ENCODE peak calls at places on chromosomes 7 and 10, in nine cellular contexts. One of them, this sample, is unnamed.

GRCh38 chr7:86598721-86599120 is 45.0 kb upstream of the GRM3 start:
- DNase-seq in K562: no peak
- DNase-seq in transverse colon: no peak
- DNase-seq in HepG2: no peak
- DNase-seq in H1: no peak
- DNase-seq in stomach: no peak
- DNase-seq in upper lobe of left lung: no peak
- DNase-seq in SK-N-SH: no peak
- DNase-seq in suprapubic skin: no peak
- DNase-seq in this sample: no peak

GRCh38 chr7:139748936-139749335 is 28.9 kb downstream of the HIPK2 start:
- DNase-seq in SK-N-SH: no peak
- DNase-seq in transverse colon: no peak
- DNase-seq in suprapubic skin: no peak
- DNase-seq in HepG2: no peak
- DNase-seq in upper lobe of left lung: no peak
- DNase-seq in K562: no peak
- DNase-seq in stomach: no peak
- DNase-seq in H1: no peak
- DNase-seq in this sample: no peak

GRCh38 chr10:64430690-64431323 is 909.6 kb downstream of the REEP3 start:
- DNase-seq in upper lobe of left lung: no peak
- DNase-seq in K562: no peak
- DNase-seq in stomach: no peak
- DNase-seq in suprapubic skin: no peak
- DNase-seq in SK-N-SH: peak
- DNase-seq in H1: peak
- DNase-seq in HepG2: peak
- DNase-seq in transverse colon: peak
- DNase-seq in this sample: no peak

GRCh38 chr10:91190388-91190870 is 30.0 kb upstream of the PCGF5 start:
- DNase-seq in H1: no peak
- DNase-seq in HepG2: no peak
- DNase-seq in K562: no peak
- DNase-seq in SK-N-SH: no peak
- DNase-seq in upper lobe of left lung: no peak
- DNase-seq in stomach: no peak
- DNase-seq in suprapubic skin: no peak
- DNase-seq in transverse colon: no peak
- DNase-seq in this sample: no peak

GRCh38 chr10:63456437-63457210 is 9.2 kb downstream of the JMJD1C start:
- DNase-seq in stomach: no peak
- DNase-seq in upper lobe of left lung: no peak
- DNase-seq in transverse colon: no peak
- DNase-seq in H1: no peak
- DNase-seq in suprapubic skin: no peak
- DNase-seq in K562: no peak
- DNase-seq in HepG2: no peak
- DNase-seq in SK-N-SH: no peak
- DNase-seq in this sample: no peak

GRCh38 chr10:91551856-91552255 is 81.0 kb downstream of the PPP1R3C start:
- DNase-seq in HepG2: peak
- DNase-seq in H1: peak
- DNase-seq in stomach: peak
- DNase-seq in suprapubic skin: no peak
- DNase-seq in transverse colon: no peak
- DNase-seq in SK-N-SH: peak
- DNase-seq in upper lobe of left lung: no peak
- DNase-seq in K562: peak
- DNase-seq in this sample: no peak

GRCh38 chr7:67462781-67463191 is 466.2 kb downstream of the TYW1 start:
- DNase-seq in K562: no peak
- DNase-seq in SK-N-SH: peak
- DNase-seq in upper lobe of left lung: peak
- DNase-seq in transverse colon: peak
- DNase-seq in suprapubic skin: no peak
- DNase-seq in HepG2: no peak
- DNase-seq in stomach: no peak
- DNase-seq in H1: no peak
- DNase-seq in this sample: peak

GRCh38 chr10:69734797-69735468 is 66.8 kb upstream of the COL13A1 start:
- DNase-seq in HepG2: no peak
- DNase-seq in H1: no peak
- DNase-seq in SK-N-SH: no peak
- DNase-seq in transverse colon: no peak
- DNase-seq in stomach: no peak
- DNase-seq in K562: no peak
- DNase-seq in suprapubic skin: no peak
- DNase-seq in upper lobe of left lung: no peak
- DNase-seq in this sample: no peak

GRCh38 chr10:14736600-14737081 is 38.1 kb downstream of the FAM107B start:
- DNase-seq in HepG2: no peak
- DNase-seq in H1: no peak
- DNase-seq in K562: no peak
- DNase-seq in suprapubic skin: no peak
- DNase-seq in SK-N-SH: no peak
- DNase-seq in stomach: no peak
- DNase-seq in transverse colon: no peak
- DNase-seq in upper lobe of left lung: no peak
- DNase-seq in this sample: peak

GRCh38 chr7:4631664-4632171 is 50.4 kb upstream of the FOXK1 start:
- DNase-seq in SK-N-SH: peak
- DNase-seq in transverse colon: peak
- DNase-seq in suprapubic skin: peak
- DNase-seq in upper lobe of left lung: no peak
- DNase-seq in K562: peak
- DNase-seq in H1: peak
- DNase-seq in HepG2: peak
- DNase-seq in stomach: peak
- DNase-seq in this sample: peak

GRCh38 chr10:5292196-5292735 is 72.5 kb upstream of the UCN3 start:
- DNase-seq in K562: no peak
- DNase-seq in H1: no peak
- DNase-seq in transverse colon: no peak
- DNase-seq in upper lobe of left lung: no peak
- DNase-seq in HepG2: no peak
- DNase-seq in SK-N-SH: no peak
- DNase-seq in stomach: no peak
- DNase-seq in suprapubic skin: no peak
- DNase-seq in this sample: no peak

GRCh38 chr10:71631007-71631859 is 88.3 kb downstream of the C10orf105 start:
- DNase-seq in HepG2: no peak
- DNase-seq in SK-N-SH: peak
- DNase-seq in H1: no peak
- DNase-seq in suprapubic skin: no peak
- DNase-seq in K562: peak
- DNase-seq in stomach: no peak
- DNase-seq in transverse colon: no peak
- DNase-seq in upper lobe of left lung: no peak
- DNase-seq in this sample: no peak

GRCh38 chr7:150450491-150450992 is at the start of gene GIMAP8:
- DNase-seq in K562: no peak
- DNase-seq in transverse colon: peak
- DNase-seq in HepG2: no peak
- DNase-seq in stomach: peak
- DNase-seq in suprapubic skin: no peak
- DNase-seq in SK-N-SH: no peak
- DNase-seq in upper lobe of left lung: peak
- DNase-seq in H1: no peak
- DNase-seq in this sample: peak

GRCh38 chr7:71871446-71871845 is 540.7 kb downstream of the CALN1 start:
- DNase-seq in transverse colon: no peak
- DNase-seq in SK-N-SH: peak
- DNase-seq in K562: peak
- DNase-seq in upper lobe of left lung: no peak
- DNase-seq in H1: no peak
- DNase-seq in suprapubic skin: no peak
- DNase-seq in HepG2: no peak
- DNase-seq in stomach: no peak
- DNase-seq in this sample: no peak

GRCh38 chr10:117186832-117187615 is 10.3 kb upstream of the KCNK18 start:
- DNase-seq in stomach: no peak
- DNase-seq in suprapubic skin: no peak
- DNase-seq in upper lobe of left lung: no peak
- DNase-seq in K562: no peak
- DNase-seq in HepG2: no peak
- DNase-seq in SK-N-SH: no peak
- DNase-seq in transverse colon: no peak
- DNase-seq in H1: no peak
- DNase-seq in this sample: peak

GRCh38 chr7:81245353-81245752 is 326.5 kb upstream of the SEMA3C start:
- DNase-seq in K562: no peak
- DNase-seq in transverse colon: no peak
- DNase-seq in H1: no peak
- DNase-seq in HepG2: no peak
- DNase-seq in SK-N-SH: no peak
- DNase-seq in stomach: no peak
- DNase-seq in suprapubic skin: no peak
- DNase-seq in upper lobe of left lung: no peak
- DNase-seq in this sample: no peak

GRCh38 chr7:30546596-30546995 is 42.0 kb upstream of the GGCT start:
- DNase-seq in K562: no peak
- DNase-seq in SK-N-SH: no peak
- DNase-seq in suprapubic skin: no peak
- DNase-seq in H1: no peak
- DNase-seq in transverse colon: no peak
- DNase-seq in upper lobe of left lung: no peak
- DNase-seq in HepG2: no peak
- DNase-seq in stomach: no peak
- DNase-seq in this sample: no peak

GRCh38 chr7:142108728-142109505 is 2.6 kb upstream of the MGAM2 start:
- DNase-seq in stomach: no peak
- DNase-seq in H1: no peak
- DNase-seq in HepG2: no peak
- DNase-seq in suprapubic skin: no peak
- DNase-seq in upper lobe of left lung: no peak
- DNase-seq in transverse colon: no peak
- DNase-seq in SK-N-SH: no peak
- DNase-seq in K562: no peak
- DNase-seq in this sample: no peak

GRCh38 chr7:26815452-26815851 is 48.9 kb downstream of the SKAP2 start:
- DNase-seq in SK-N-SH: peak
- DNase-seq in upper lobe of left lung: no peak
- DNase-seq in K562: no peak
- DNase-seq in HepG2: no peak
- DNase-seq in transverse colon: no peak
- DNase-seq in stomach: no peak
- DNase-seq in suprapubic skin: no peak
- DNase-seq in H1: no peak
- DNase-seq in this sample: no peak

GRCh38 chr10:87593702-87594101 is 66.0 kb upstream of the PAPSS2 start:
- DNase-seq in K562: no peak
- DNase-seq in HepG2: no peak
- DNase-seq in stomach: no peak
- DNase-seq in SK-N-SH: peak
- DNase-seq in H1: no peak
- DNase-seq in transverse colon: no peak
- DNase-seq in suprapubic skin: no peak
- DNase-seq in upper lobe of left lung: no peak
- DNase-seq in this sample: no peak

GRCh38 chr7:8254667-8255066 is 7.3 kb downstream of the ICA1 start:
- DNase-seq in suprapubic skin: no peak
- DNase-seq in K562: no peak
- DNase-seq in SK-N-SH: no peak
- DNase-seq in H1: no peak
- DNase-seq in transverse colon: no peak
- DNase-seq in stomach: peak
- DNase-seq in HepG2: no peak
- DNase-seq in upper lobe of left lung: no peak
- DNase-seq in this sample: no peak

GRCh38 chr10:73953665-73954064 is 42.7 kb downstream of the PLAU start:
- DNase-seq in suprapubic skin: no peak
- DNase-seq in H1: no peak
- DNase-seq in K562: no peak
- DNase-seq in SK-N-SH: no peak
- DNase-seq in transverse colon: no peak
- DNase-seq in HepG2: no peak
- DNase-seq in stomach: no peak
- DNase-seq in upper lobe of left lung: no peak
- DNase-seq in this sample: no peak

GRCh38 chr10:16843252-16843870 is 26.1 kb upstream of the RSU1 start:
- DNase-seq in SK-N-SH: peak
- DNase-seq in K562: peak
- DNase-seq in HepG2: peak
- DNase-seq in stomach: no peak
- DNase-seq in suprapubic skin: no peak
- DNase-seq in H1: no peak
- DNase-seq in upper lobe of left lung: no peak
- DNase-seq in transverse colon: no peak
- DNase-seq in this sample: no peak
- TF ChIP-seq EP300 in SK-N-SH: no peak
- TF ChIP-seq EP300 in K562: no peak
- TF ChIP-seq EP300 in HepG2: no peak
- TF ChIP-seq EP300 in stomach: no peak
- TF ChIP-seq EP300 in suprapubic skin: no peak
- TF ChIP-seq EP300 in H1: no peak
- TF ChIP-seq EP300 in upper lobe of left lung: no peak
- TF ChIP-seq EP300 in transverse colon: no peak
- TF ChIP-seq EP300 in this sample: no peak

GRCh38 chr10:26860542-26861325 is at the start of gene ABI1:
- DNase-seq in SK-N-SH: peak
- DNase-seq in stomach: peak
- DNase-seq in H1: peak
- DNase-seq in transverse colon: peak
- DNase-seq in K562: peak
- DNase-seq in HepG2: peak
- DNase-seq in upper lobe of left lung: peak
- DNase-seq in suprapubic skin: peak
- DNase-seq in this sample: peak
- TF ChIP-seq CTCF in SK-N-SH: peak
- TF ChIP-seq CTCF in stomach: peak
- TF ChIP-seq CTCF in H1: peak
- TF ChIP-seq CTCF in transverse colon: peak
- TF ChIP-seq CTCF in K562: peak
- TF ChIP-seq CTCF in HepG2: peak
- TF ChIP-seq CTCF in upper lobe of left lung: no peak
- TF ChIP-seq CTCF in suprapubic skin: peak
- TF ChIP-seq CTCF in this sample: no peak

GRCh38 chr7:100611983-100612729 is at the start of gene MOSPD3:
- DNase-seq in suprapubic skin: peak
- DNase-seq in SK-N-SH: peak
- DNase-seq in upper lobe of left lung: peak
- DNase-seq in HepG2: peak
- DNase-seq in H1: peak
- DNase-seq in stomach: peak
- DNase-seq in K562: peak
- DNase-seq in transverse colon: peak
- DNase-seq in this sample: peak
- TF ChIP-seq POLR2AphosphoS5 in suprapubic skin: peak
- TF ChIP-seq POLR2AphosphoS5 in SK-N-SH: peak
- TF ChIP-seq POLR2AphosphoS5 in upper lobe of left lung: peak
- TF ChIP-seq POLR2AphosphoS5 in HepG2: no peak
- TF ChIP-seq POLR2AphosphoS5 in H1: peak
- TF ChIP-seq POLR2AphosphoS5 in stomach: peak
- TF ChIP-seq POLR2AphosphoS5 in K562: peak
- TF ChIP-seq POLR2AphosphoS5 in transverse colon: peak
- TF ChIP-seq POLR2AphosphoS5 in this sample: peak

DNA sequence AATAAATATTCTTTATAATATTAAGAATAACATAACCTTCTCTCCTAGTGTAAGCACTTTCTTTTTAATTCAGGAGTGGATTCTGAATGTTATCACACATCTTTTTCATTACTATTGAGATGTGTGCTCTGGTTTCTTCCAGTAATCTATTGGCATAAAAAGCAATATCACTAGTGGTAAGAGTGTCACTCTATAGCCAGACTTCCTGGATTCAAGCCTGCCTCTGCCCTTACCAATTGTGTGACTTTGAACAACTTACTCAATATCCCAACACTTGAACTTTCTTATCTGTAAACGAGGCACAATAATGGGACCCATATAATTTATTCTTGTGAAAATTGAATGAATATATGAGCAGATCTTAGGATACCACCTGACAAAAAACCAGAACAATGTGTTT is 71.0 kb downstream of the SEM1 start:
- DNase-seq in transverse colon: no peak
- DNase-seq in suprapubic skin: no peak
- DNase-seq in SK-N-SH: no peak
- DNase-seq in stomach: no peak
- DNase-seq in HepG2: no peak
- DNase-seq in H1: no peak
- DNase-seq in upper lobe of left lung: no peak
- DNase-seq in K562: no peak
- DNase-seq in this sample: no peak
- TF ChIP-seq EP300 in transverse colon: no peak
- TF ChIP-seq EP300 in suprapubic skin: no peak
- TF ChIP-seq EP300 in SK-N-SH: no peak
- TF ChIP-seq EP300 in stomach: no peak
- TF ChIP-seq EP300 in HepG2: no peak
- TF ChIP-seq EP300 in H1: no peak
- TF ChIP-seq EP300 in upper lobe of left lung: no peak
- TF ChIP-seq EP300 in K562: no peak
- TF ChIP-seq EP300 in this sample: no peak